ENCODE peak calls at places on chromosomes 3 and 15, in five cellular contexts. One of them, this sample, is unnamed.

GRCh38 chr3:42991369-42992315 is 12.5 kb downstream of the GASK1A start:
- DNase-seq in WTC11: no peak
- DNase-seq in H7: no peak
- DNase-seq in GM20000: no peak
- DNase-seq in GM12891: no peak
- DNase-seq in this sample: no peak

GRCh38 chr15:68843425-68844311 is 23.0 kb upstream of the ANP32A start:
- DNase-seq in WTC11: peak
- DNase-seq in H7: peak
- DNase-seq in GM20000: no peak
- DNase-seq in GM12891: no peak
- DNase-seq in this sample: no peak

GRCh38 chr15:39556461-39556860 is 24.4 kb upstream of the THBS1 start:
- DNase-seq in WTC11: no peak
- DNase-seq in H7: no peak
- DNase-seq in GM20000: no peak
- DNase-seq in GM12891: no peak
- DNase-seq in this sample: no peak

GRCh38 chr3:129502641-129503386 is 25.6 kb upstream of the RHO start:
- DNase-seq in WTC11: no peak
- DNase-seq in H7: no peak
- DNase-seq in GM20000: no peak
- DNase-seq in GM12891: no peak
- DNase-seq in this sample: no peak

GRCh38 chr3:13019243-13019701 is 54.0 kb downstream of the IQSEC1 start:
- DNase-seq in WTC11: peak
- DNase-seq in H7: peak
- DNase-seq in GM20000: no peak
- DNase-seq in GM12891: no peak
- DNase-seq in this sample: no peak

GRCh38 chr3:184552296-184552695 is 9.3 kb upstream of the EPHB3 start:
- DNase-seq in WTC11: no peak
- DNase-seq in H7: peak
- DNase-seq in GM20000: no peak
- DNase-seq in GM12891: no peak
- DNase-seq in this sample: no peak

GRCh38 chr3:30141178-30141581 is 465.2 kb upstream of the TGFBR2 start:
- DNase-seq in WTC11: no peak
- DNase-seq in H7: no peak
- DNase-seq in GM20000: no peak
- DNase-seq in GM12891: no peak
- DNase-seq in this sample: no peak

GRCh38 chr3:186526256-186526606 is 17.9 kb downstream of the CRYGS start:
- DNase-seq in WTC11: no peak
- DNase-seq in H7: no peak
- DNase-seq in GM20000: no peak
- DNase-seq in GM12891: no peak
- DNase-seq in this sample: no peak

This sample was measured in activated CD4-positive, CD25-positive, alpha-beta regulatory T cell treated with anti-CD3 and anti-CD28 coated beads, Interleukin-2, amount 50 U/mL, for 16 hours.